ENCODE peak calls at places on chromosome 18, in four cellular contexts. One of them, this sample, is unnamed.

GRCh38 chr18:50879302-50880107 is 587 bp downstream of the ME2 start:
- DNase-seq in GM12892: peak
- DNase-seq in HepG2: peak
- DNase-seq in K562: peak
- DNase-seq in this sample: peak

GRCh38 chr18:73315381-73315780 is 447.6 kb upstream of the NETO1 start:
- DNase-seq in GM12892: no peak
- DNase-seq in HepG2: no peak
- DNase-seq in K562: no peak
- DNase-seq in this sample: no peak

GRCh38 chr18:57833441-57834101 is 30.5 kb upstream of the ATP8B1 start:
- DNase-seq in GM12892: peak
- DNase-seq in HepG2: peak
- DNase-seq in K562: peak
- DNase-seq in this sample: no peak

GRCh38 chr18:26516964-26517363 is 31.4 kb downstream of the KCTD1 start:
- DNase-seq in GM12892: no peak
- DNase-seq in HepG2: no peak
- DNase-seq in K562: no peak
- DNase-seq in this sample: no peak

GRCh38 chr18:12315481-12315880 is 7.4 kb downstream of the TUBB6 start:
- DNase-seq in GM12892: no peak
- DNase-seq in HepG2: no peak
- DNase-seq in K562: no peak
- DNase-seq in this sample: no peak

GRCh38 chr18:13026583-13027270 is 35.6 kb downstream of the CEP192 start:
- DNase-seq in GM12892: no peak
- DNase-seq in HepG2: no peak
- DNase-seq in K562: no peak
- DNase-seq in this sample: no peak

GRCh38 chr18:47953471-47953931 is 23.0 kb upstream of the SMAD2 start:
- DNase-seq in GM12892: no peak
- DNase-seq in HepG2: no peak
- DNase-seq in K562: no peak
- DNase-seq in this sample: no peak

GRCh38 chr18:49015886-49016647 is 65.3 kb upstream of the SMAD7 start:
- DNase-seq in GM12892: no peak
- DNase-seq in HepG2: no peak
- DNase-seq in K562: no peak
- DNase-seq in this sample: no peak

GRCh38 chr18:61199131-61199903 is 133.9 kb upstream of the CDH20 start:
- DNase-seq in GM12892: no peak
- DNase-seq in HepG2: no peak
- DNase-seq in K562: no peak
- DNase-seq in this sample: no peak

GRCh38 chr18:67771271-67771670 is 254.8 kb upstream of the DSEL start:
- DNase-seq in GM12892: no peak
- DNase-seq in HepG2: no peak
- DNase-seq in K562: no peak
- DNase-seq in this sample: no peak

GRCh38 chr18:22800551-22800951 is 132.6 kb upstream of the RBBP8 start:
- DNase-seq in GM12892: no peak
- DNase-seq in HepG2: no peak
- DNase-seq in K562: no peak
- DNase-seq in this sample: no peak

GRCh38 chr18:11162889-11163288 is 13.5 kb upstream of the PIEZO2 start:
- DNase-seq in GM12892: no peak
- DNase-seq in HepG2: no peak
- DNase-seq in K562: no peak
- DNase-seq in this sample: no peak

GRCh38 chr18:77052297-77052645 is 80.3 kb downstream of the MBP start:
- DNase-seq in GM12892: no peak
- DNase-seq in HepG2: no peak
- DNase-seq in K562: no peak
- DNase-seq in this sample: no peak

GRCh38 chr18:77053616-77054287 is 78.8 kb downstream of the MBP start:
- DNase-seq in GM12892: no peak
- DNase-seq in HepG2: no peak
- DNase-seq in K562: no peak
- DNase-seq in this sample: no peak

GRCh38 chr18:77054288-77054605 is 78.3 kb downstream of the MBP start:
- DNase-seq in GM12892: no peak
- DNase-seq in HepG2: no peak
- DNase-seq in K562: no peak
- DNase-seq in this sample: no peak

GRCh38 chr18:77051581-77052296 is 80.8 kb downstream of the MBP start:
- DNase-seq in GM12892: no peak
- DNase-seq in HepG2: no peak
- DNase-seq in K562: no peak
- DNase-seq in this sample: no peak

DNA sequence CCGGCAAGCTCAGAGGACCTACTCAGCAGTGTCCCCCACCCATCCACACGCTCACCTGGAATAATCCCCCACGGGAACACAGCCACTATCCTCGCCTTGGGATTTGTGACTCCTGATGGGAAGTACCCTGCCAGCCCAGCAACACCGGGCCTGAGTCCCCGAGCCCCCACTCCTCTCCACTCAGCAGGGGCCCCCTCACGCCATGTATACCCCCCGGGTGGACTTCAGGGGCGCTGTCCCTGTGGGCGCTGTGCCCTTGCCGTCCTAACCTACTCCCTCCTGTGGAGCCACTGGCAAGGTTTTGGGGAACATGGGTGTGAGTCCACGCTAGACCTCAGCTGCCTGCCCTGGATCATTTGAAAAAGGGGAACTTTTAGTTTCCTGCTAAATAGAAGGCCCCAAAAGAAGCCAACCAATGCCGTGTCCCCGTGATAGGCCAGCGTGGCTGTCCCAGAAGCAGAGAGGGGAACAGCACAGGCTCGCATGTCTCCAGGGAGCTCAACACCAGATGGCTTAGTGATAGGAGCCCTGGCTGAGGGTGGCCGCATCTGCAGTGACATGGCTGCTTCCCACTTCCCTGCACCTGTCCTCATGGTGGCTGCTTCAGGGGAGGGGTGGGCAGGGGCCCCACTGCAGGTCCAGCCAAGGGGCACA is 79.8 kb downstream of the MBP start:
- DNase-seq in GM12892: no peak
- DNase-seq in HepG2: no peak
- DNase-seq in K562: no peak
- DNase-seq in this sample: no peak
- TF ChIP-seq POLR2AphosphoS5 in GM12892: no peak
- TF ChIP-seq POLR2AphosphoS5 in HepG2: no peak
- TF ChIP-seq POLR2AphosphoS5 in K562: no peak
- TF ChIP-seq POLR2AphosphoS5 in this sample: no peak

GRCh38 chr18:77054606-77055428 is 77.8 kb downstream of the MBP start:
- DNase-seq in GM12892: peak
- DNase-seq in HepG2: peak
- DNase-seq in K562: peak
- DNase-seq in this sample: peak
- TF ChIP-seq POLR2A in GM12892: no peak
- TF ChIP-seq POLR2A in HepG2: no peak
- TF ChIP-seq POLR2A in K562: no peak
- TF ChIP-seq POLR2A in this sample: no peak

GRCh38 chr18:23887035-23887434 is 127.5 kb upstream of the TTC39C start:
- DNase-seq in GM12892: no peak
- DNase-seq in HepG2: no peak
- DNase-seq in K562: no peak
- DNase-seq in this sample: no peak

GRCh38 chr18:23888880-23889279 is 125.7 kb upstream of the TTC39C start:
- DNase-seq in GM12892: no peak
- DNase-seq in HepG2: no peak
- DNase-seq in K562: no peak
- DNase-seq in this sample: no peak

GRCh38 chr18:23885750-23886149 is 128.8 kb upstream of the TTC39C start:
- DNase-seq in GM12892: no peak
- DNase-seq in HepG2: no peak
- DNase-seq in K562: no peak
- DNase-seq in this sample: no peak

GRCh38 chr18:23889907-23890306 is 124.6 kb upstream of the TTC39C start:
- DNase-seq in GM12892: no peak
- DNase-seq in HepG2: no peak
- DNase-seq in K562: no peak
- DNase-seq in this sample: no peak

DNA sequence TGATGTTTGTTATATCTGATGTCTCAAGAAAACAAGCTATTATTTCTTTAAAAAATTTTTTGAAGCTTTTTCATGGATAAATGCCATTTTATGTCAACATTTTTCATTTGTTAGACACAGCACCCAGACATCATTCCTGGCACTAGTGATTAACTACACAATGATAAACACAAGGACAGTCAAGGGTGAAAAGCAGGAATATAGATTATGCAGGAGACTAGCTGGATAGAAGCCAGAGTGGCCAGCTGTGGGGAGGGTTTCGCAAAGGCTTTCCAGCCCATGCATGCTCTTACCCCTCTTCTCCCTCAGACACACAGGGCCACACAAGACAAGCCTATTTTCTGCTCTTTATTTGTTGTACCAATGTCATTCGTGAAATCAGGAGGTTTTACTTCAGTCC is 127.1 kb upstream of the TTC39C start:
- DNase-seq in GM12892: no peak
- DNase-seq in HepG2: no peak
- DNase-seq in K562: no peak
- DNase-seq in this sample: no peak
- TF ChIP-seq TAF1 in GM12892: no peak
- TF ChIP-seq TAF1 in HepG2: no peak
- TF ChIP-seq TAF1 in K562: no peak
- TF ChIP-seq TAF1 in this sample: no peak

DNA sequence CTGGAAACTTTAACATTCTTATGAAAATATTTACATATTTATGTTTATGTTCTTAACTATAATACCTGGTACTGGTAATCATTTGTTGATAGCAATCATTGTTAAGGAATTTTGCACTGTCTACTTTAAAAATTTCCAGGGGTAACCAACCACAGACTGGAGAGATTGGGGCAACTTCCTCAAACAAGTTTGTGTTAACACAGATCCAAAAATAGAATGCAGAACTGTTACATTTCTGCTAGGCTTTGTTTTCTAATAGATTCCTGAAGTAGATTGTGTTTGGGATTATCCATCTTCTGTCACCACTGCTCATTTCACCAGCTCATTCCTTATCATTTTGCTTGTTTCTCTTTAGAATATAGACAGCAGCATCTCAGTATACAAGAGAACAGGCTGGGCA is 23.7 kb downstream of the RNF125 start:
- DNase-seq in GM12892: no peak
- DNase-seq in HepG2: no peak
- DNase-seq in K562: no peak
- DNase-seq in this sample: no peak
- TF ChIP-seq POLR2AphosphoS5 in GM12892: no peak
- TF ChIP-seq POLR2AphosphoS5 in HepG2: no peak
- TF ChIP-seq POLR2AphosphoS5 in K562: no peak
- TF ChIP-seq POLR2AphosphoS5 in this sample: no peak

DNA sequence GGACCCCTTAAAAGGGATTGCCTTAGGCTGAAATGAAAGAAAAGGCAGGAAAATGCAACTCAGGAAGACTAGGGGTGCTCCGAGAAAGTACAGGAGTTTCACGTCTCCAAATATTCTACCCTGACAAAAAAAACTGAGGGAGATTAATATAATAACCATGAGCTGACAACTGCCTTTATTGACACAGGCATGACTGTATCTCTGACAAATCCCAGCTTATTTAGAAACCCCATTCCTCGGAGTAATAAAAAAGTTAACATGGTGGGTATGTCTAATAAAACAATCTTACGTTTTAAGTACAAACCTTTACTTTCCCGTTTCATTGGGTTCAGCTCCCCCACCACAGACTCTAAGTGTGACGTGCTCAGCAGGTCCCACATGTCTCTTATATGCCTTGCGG is 7.9 kb upstream of the RBFA start:
- DNase-seq in GM12892: no peak
- DNase-seq in HepG2: no peak
- DNase-seq in K562: no peak
- DNase-seq in this sample: no peak
- TF ChIP-seq POLR2A in GM12892: no peak
- TF ChIP-seq POLR2A in HepG2: no peak
- TF ChIP-seq POLR2A in K562: no peak
- TF ChIP-seq POLR2A in this sample: no peak

DNA sequence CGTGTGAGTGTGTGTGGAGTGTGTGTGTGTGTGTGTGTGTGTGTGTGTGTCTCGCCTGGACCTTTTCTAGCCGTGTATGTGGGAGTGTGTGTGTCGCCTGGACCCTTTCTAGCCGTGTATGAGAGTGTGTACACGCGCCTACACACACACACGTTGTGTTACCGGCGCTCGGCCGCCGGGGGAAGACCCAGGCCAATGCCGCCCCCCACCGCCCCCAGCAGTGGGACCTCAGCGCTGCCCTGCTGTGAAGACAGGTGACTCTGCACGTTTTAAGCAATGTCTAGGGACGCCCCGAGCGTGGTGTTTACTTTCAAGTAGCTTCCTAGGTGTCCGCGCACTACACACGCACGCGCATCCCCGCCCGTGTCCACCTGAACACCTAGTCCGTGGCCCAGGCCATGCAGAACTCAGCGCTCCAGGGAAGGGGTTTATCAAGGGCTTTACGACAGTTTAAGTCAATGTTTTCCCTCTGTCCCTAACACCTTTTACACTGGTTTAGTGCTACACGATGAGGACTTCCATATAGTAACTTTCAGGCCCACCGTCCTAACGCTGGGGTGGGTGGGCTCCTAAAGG is 1.2 kb upstream of the BCL2 start:
- DNase-seq in GM12892: peak
- DNase-seq in HepG2: peak
- DNase-seq in K562: peak
- DNase-seq in this sample: no peak
- TF ChIP-seq TAF1 in GM12892: no peak
- TF ChIP-seq TAF1 in HepG2: peak
- TF ChIP-seq TAF1 in K562: no peak
- TF ChIP-seq TAF1 in this sample: no peak

GRCh38 chr18:8607776-8608682 is 1.2 kb upstream of the RAB12 start:
- DNase-seq in GM12892: no peak
- DNase-seq in HepG2: peak
- DNase-seq in K562: no peak
- DNase-seq in this sample: no peak
- TF ChIP-seq POLR2AphosphoS5 in GM12892: no peak
- TF ChIP-seq POLR2AphosphoS5 in HepG2: no peak
- TF ChIP-seq POLR2AphosphoS5 in K562: no peak
- TF ChIP-seq POLR2AphosphoS5 in this sample: no peak

This sample was measured in GM12891.